ENCODE peak calls at places on chromosomes 12 and 14, in four cellular contexts. K is HepG2, Z is K562, W is GM12878. Q is an unnamed sample.

GRCh38 chr14:69716483-69717187 is 50.3 kb upstream of the SRSF5 start:
- DNase-seq in K (no peak), Z (no peak), W (no peak), Q (no peak)

GRCh38 chr14:38135096-38135495 is 72.6 kb upstream of the SSTR1 start:
- DNase-seq in K (no peak), Z (no peak), W (no peak), Q (peak)

GRCh38 chr12:51270847-51271518 is 768 bp upstream of the SMAGP start:
- DNase-seq in K (peak), Z (no peak), W (no peak), Q (no peak)

GRCh38 chr12:59570134-59570533 is 25.7 kb upstream of the SLC16A7 start:
- DNase-seq in K (no peak), Z (no peak), W (no peak), Q (no peak)

GRCh38 chr12:113232787-113233585 is 11.7 kb downstream of the TPCN1 start:
- DNase-seq in K (no peak), Z (no peak), W (peak), Q (no peak)

GRCh38 chr12:98935847-98936246 is 290.8 kb downstream of the APAF1 start:
- DNase-seq in K (no peak), Z (no peak), W (no peak), Q (no peak)

GRCh38 chr12:117100251-117100650 is 1.0 kb upstream of the TESC start:
- DNase-seq in K (no peak), Z (peak), W (no peak), Q (peak)

GRCh38 chr14:104267895-104268294 is 129.5 kb downstream of the KIF26A start:
- DNase-seq in K (no peak), Z (no peak), W (no peak), Q (no peak)

GRCh38 chr12:49094104-49094948 is at the start of gene DHH:
- DNase-seq in K (no peak), Z (peak), W (no peak), Q (no peak)

GRCh38 chr12:70400124-70400523 is 34.0 kb downstream of the KCNMB4 start:
- DNase-seq in K (no peak), Z (no peak), W (no peak), Q (no peak)

GRCh38 chr14:34843011-34843554 is 32.1 kb downstream of the BAZ1A start:
- DNase-seq in K (peak), Z (peak), W (peak), Q (no peak)

GRCh38 chr12:111907740-111908139 is 65.7 kb downstream of the MAPKAPK5 start:
- DNase-seq in K (no peak), Z (no peak), W (no peak), Q (no peak)

GRCh38 chr14:105092124-105092911 is 27.1 kb upstream of the GPR132 start:
- DNase-seq in K (no peak), Z (no peak), W (no peak), Q (no peak)

GRCh38 chr12:51187370-51187987 is 14.5 kb upstream of the TFCP2 start:
- DNase-seq in K (no peak), Z (no peak), W (no peak), Q (no peak)

GRCh38 chr12:110431957-110432587 is 18.1 kb downstream of the ARPC3 start:
- DNase-seq in K (no peak), Z (no peak), W (no peak), Q (no peak)

GRCh38 chr14:34966413-34966812 is 16.4 kb upstream of the SRP54 start:
- DNase-seq in K (no peak), Z (peak), W (no peak), Q (no peak)

GRCh38 chr12:105317453-105317852 is 13.0 kb upstream of the C12orf75 start:
- DNase-seq in K (no peak), Z (no peak), W (no peak), Q (no peak)

GRCh38 chr12:52191841-52192791 is at the start of gene KRT80:
- DNase-seq in K (peak), Z (no peak), W (no peak), Q (no peak)

GRCh38 chr12:104669057-104669770 is 212.5 kb downstream of the CHST11 start:
- DNase-seq in K (no peak), Z (peak), W (no peak), Q (peak)

GRCh38 chr12:131459666-131460365 is 251.1 kb upstream of the SFSWAP start:
- DNase-seq in K (no peak), Z (no peak), W (no peak), Q (no peak)

GRCh38 chr14:68785817-68786490 is 6.9 kb downstream of the ZFP36L1 start:
- DNase-seq in K (no peak), Z (peak), W (no peak), Q (no peak)

GRCh38 chr12:25388216-25388615 is 137.5 kb upstream of the KRAS start:
- DNase-seq in K (no peak), Z (no peak), W (no peak), Q (no peak)

GRCh38 chr12:65615091-65615490 is 209.2 kb upstream of the HMGA2 start:
- DNase-seq in K (no peak), Z (no peak), W (no peak), Q (no peak)

GRCh38 chr12:113459981-113460380 is 11.7 kb downstream of the LHX5 start:
- DNase-seq in K (no peak), Z (no peak), W (no peak), Q (no peak)

GRCh38 chr12:97745406-97746101 is 282.9 kb downstream of the RMST start:
- DNase-seq in K (no peak), Z (no peak), W (no peak), Q (no peak)

GRCh38 chr12:121224591-121224990 is 14.7 kb downstream of the P2RX4 start:
- DNase-seq in K (no peak), Z (no peak), W (no peak), Q (no peak)

GRCh38 chr14:76326918-76327689 is 48.8 kb upstream of the ESRRB start:
- DNase-seq in K (no peak), Z (no peak), W (no peak), Q (no peak)

GRCh38 chr14:94128216-94128839 is 1.1 kb downstream of the IFI27L2 start:
- DNase-seq in K (no peak), Z (no peak), W (no peak), Q (no peak)

GRCh38 chr12:3920378-3921141 is 47.4 kb upstream of the PARP11 start:
- DNase-seq in K (peak), Z (no peak), W (no peak), Q (peak)

GRCh38 chr14:92719890-92720323 is 28.5 kb downstream of the LGMN start:
- DNase-seq in K (no peak), Z (no peak), W (no peak), Q (no peak)

GRCh38 chr12:124304314-124304790 is 9.5 kb downstream of the RFLNA start:
- DNase-seq in K (no peak), Z (no peak), W (no peak), Q (no peak)

GRCh38 chr12:115088328-115088994 is 404.5 kb upstream of the TBX3 start:
- DNase-seq in K (peak), Z (no peak), W (no peak), Q (no peak)

GRCh38 chr14:26199599-26200370 is 398.0 kb downstream of the NOVA1 start:
- DNase-seq in K (no peak), Z (no peak), W (no peak), Q (no peak)

GRCh38 chr14:61891810-61892209 is 129.6 kb downstream of the SNAPC1 start:
- DNase-seq in K (no peak), Z (no peak), W (no peak), Q (no peak)

GRCh38 chr14:61889914-61890351 is 127.7 kb downstream of the SNAPC1 start:
- DNase-seq in K (no peak), Z (no peak), W (peak), Q (no peak)

GRCh38 chr14:61885203-61885961 is 123.2 kb downstream of the SNAPC1 start:
- DNase-seq in K (no peak), Z (no peak), W (no peak), Q (no peak)

GRCh38 chr14:61891251-61891650 is 129.0 kb downstream of the SNAPC1 start:
- DNase-seq in K (no peak), Z (peak), W (no peak), Q (no peak)

GRCh38 chr14:61887628-61888027 is 125.4 kb downstream of the SNAPC1 start:
- DNase-seq in K (no peak), Z (no peak), W (no peak), Q (no peak)
- TF ChIP-seq FOXK2 in K (no peak), Z (no peak), W (no peak), Q (no peak)

DNA sequence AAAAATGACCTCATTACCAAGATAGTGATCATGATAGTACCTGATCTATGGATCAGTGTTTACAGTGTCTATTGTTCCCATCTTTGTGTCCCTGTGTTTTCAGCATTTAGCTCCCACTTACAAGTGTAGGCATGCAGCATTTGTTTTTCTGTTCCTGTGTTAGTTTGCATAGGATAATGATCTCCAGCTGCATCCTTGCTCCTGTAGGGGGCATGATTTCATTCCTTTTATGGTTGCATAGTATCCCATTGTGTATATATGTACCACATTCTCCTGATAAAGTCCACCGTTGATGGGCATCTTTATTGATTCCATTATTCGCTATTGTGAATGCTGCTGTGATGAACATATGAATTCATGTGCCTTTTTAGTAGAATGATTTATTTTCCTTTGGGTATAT is 215.4 kb upstream of the NAV3 start:
- DNase-seq in K (no peak), Z (peak), W (no peak), Q (no peak)
- TF ChIP-seq FOXK2 in K (no peak), Z (no peak), W (no peak), Q (no peak)

GRCh38 chr14:48125654-48126053 is 450.2 kb upstream of the MDGA2 start:
- DNase-seq in K (no peak), Z (no peak), W (no peak), Q (no peak)
- TF ChIP-seq FOXK2 in K (no peak), Z (no peak), W (no peak), Q (no peak)

DNA sequence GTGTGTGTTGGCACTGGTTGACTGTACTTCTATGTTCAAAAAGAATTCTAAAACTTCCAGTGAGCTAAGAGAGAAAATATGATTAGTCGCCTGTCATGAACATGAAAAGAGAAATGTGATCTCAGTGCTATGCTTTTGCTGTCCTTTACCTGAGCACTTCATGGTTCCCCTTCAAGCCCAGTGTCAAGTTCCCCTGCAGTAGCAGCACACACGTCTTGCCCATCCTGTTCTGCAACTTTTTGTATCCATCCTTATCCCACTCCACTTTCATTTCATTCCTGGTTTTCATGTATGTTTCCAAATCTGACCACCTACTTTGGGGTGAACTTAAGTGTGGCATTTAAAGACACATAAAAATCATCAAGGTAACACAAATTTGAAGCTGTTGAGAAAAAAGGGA is 848.0 kb upstream of the USP15 start:
- DNase-seq in K (no peak), Z (no peak), W (no peak), Q (no peak)
- TF ChIP-seq FOXK2 in K (no peak), Z (no peak), W (no peak), Q (no peak)

GRCh38 chr14:91302391-91302790 is 57.9 kb upstream of the GPR68 start:
- DNase-seq in K (no peak), Z (no peak), W (no peak), Q (no peak)
- TF ChIP-seq FOXK2 in K (no peak), Z (no peak), W (no peak), Q (no peak)

GRCh38 chr12:31626270-31626669 is 33.2 kb upstream of the ETFBKMT start:
- DNase-seq in K (no peak), Z (no peak), W (no peak), Q (no peak)
- TF ChIP-seq FOXK2 in K (no peak), Z (no peak), W (no peak), Q (no peak)

GRCh38 chr14:91568626-91569025 is 58.5 kb upstream of the PPP4R3A start:
- DNase-seq in K (peak), Z (peak), W (no peak), Q (no peak)
- TF ChIP-seq FOXK2 in K (no peak), Z (no peak), W (no peak), Q (no peak)

GRCh38 chr14:51167587-51168219 is 72.3 kb upstream of the TMX1 start:
- DNase-seq in K (no peak), Z (no peak), W (no peak), Q (no peak)
- TF ChIP-seq FOXK2 in K (no peak), Z (no peak), W (no peak), Q (no peak)

GRCh38 chr14:31024577-31025334 is 693 bp upstream of the AP4S1 start:
- DNase-seq in K (no peak), Z (no peak), W (no peak), Q (no peak)
- TF ChIP-seq FOXK2 in K (no peak), Z (no peak), W (no peak), Q (no peak)